ENCODE peak calls at places on chromosome 1, in six cellular contexts. P is PC-3, U is SK-N-SH, A is neural progenitor cell, D is HCT116, V is MM.1S. E is an unnamed sample.

GRCh38 chr1:156592158-156592909 is 758 bp downstream of the NAXE start:
- DNase-seq in P (peak), D (no peak), U (no peak), A (no peak), V (no peak), E (no peak)

GRCh38 chr1:234842726-234843641 is 233.0 kb upstream of the IRF2BP2 start:
- DNase-seq in U (peak), D (no peak), P (no peak), V (no peak), A (no peak), E (no peak)

GRCh38 chr1:63888984-63889383 is 115.2 kb downstream of the ROR1 start:
- DNase-seq in U (no peak), A (no peak), V (no peak), D (no peak), P (peak), E (peak)

GRCh38 chr1:2580691-2581090 is 5.9 kb upstream of the PRXL2B start:
- DNase-seq in U (no peak), D (no peak), A (no peak), V (no peak), P (no peak), E (no peak)

GRCh38 chr1:240242601-240243144 is 151.0 kb downstream of the FMN2 start:
- DNase-seq in A (no peak), V (no peak), D (no peak), U (peak), P (peak), E (peak)

GRCh38 chr1:92599184-92599583 is 112.5 kb upstream of the GFI1 start:
- DNase-seq in P (peak), V (peak), D (peak), U (no peak), A (peak), E (peak)

GRCh38 chr1:152436593-152437338 is 22.7 kb upstream of the CRNN start:
- DNase-seq in P (peak), V (no peak), D (no peak), A (no peak), U (no peak), E (peak)

GRCh38 chr1:222189218-222189617 is 358.7 kb downstream of the HHIPL2 start:
- DNase-seq in P (no peak), V (no peak), D (no peak), U (no peak), A (no peak), E (no peak)

GRCh38 chr1:18217398-18218043 is 109.9 kb downstream of the IGSF21 start:
- DNase-seq in P (peak), V (peak), A (no peak), U (peak), D (peak), E (peak)

GRCh38 chr1:202654079-202654478 is 56.2 kb downstream of the SYT2 start:
- DNase-seq in A (no peak), P (no peak), V (no peak), U (no peak), D (no peak), E (no peak)

GRCh38 chr1:28668191-28668955 is at the start of gene GMEB1:
- DNase-seq in V (peak), U (peak), A (peak), P (peak), D (peak), E (peak)

GRCh38 chr1:206698011-206698410 is 13.3 kb downstream of the MAPKAPK2 start:
- DNase-seq in A (no peak), U (no peak), P (no peak), V (no peak), D (no peak), E (no peak)

GRCh38 chr1:165290143-165290542 is 66.4 kb downstream of the LMX1A start:
- DNase-seq in D (no peak), U (peak), V (no peak), P (peak), A (no peak), E (peak)

GRCh38 chr1:5904551-5904950 is 87.7 kb downstream of the NPHP4 start:
- DNase-seq in U (no peak), P (no peak), A (no peak), D (no peak), V (no peak), E (no peak)

GRCh38 chr1:83676106-83676505 is 322.8 kb downstream of the TTLL7 start:
- DNase-seq in P (peak), U (no peak), A (no peak), D (no peak), V (no peak), E (peak)

GRCh38 chr1:13605159-13605558 is 21.5 kb downstream of the PDPN start:
- DNase-seq in P (peak), A (no peak), U (no peak), V (no peak), D (no peak), E (peak)

GRCh38 chr1:3909615-3910014 is 9.5 kb upstream of the C1orf174 start:
- DNase-seq in P (no peak), V (no peak), A (no peak), U (no peak), D (no peak), E (no peak)

GRCh38 chr1:201170533-201171062 is 16.3 kb upstream of the TMEM9 start:
- DNase-seq in A (peak), P (peak), D (peak), U (peak), V (peak), E (peak)

GRCh38 chr1:62384276-62385005 is 52.4 kb upstream of the USP1 start:
- DNase-seq in U (peak), A (no peak), P (peak), D (no peak), V (no peak), E (peak)

GRCh38 chr1:201925961-201926585 is 20.3 kb downstream of the LMOD1 start:
- DNase-seq in D (no peak), A (no peak), U (no peak), V (no peak), P (no peak), E (no peak)

GRCh38 chr1:53552146-53552940 is 93.1 kb downstream of the DMRTB1 start:
- DNase-seq in V (no peak), P (peak), D (no peak), U (peak), A (peak), E (no peak)

GRCh38 chr1:174051956-174052355 is 29.8 kb upstream of the RC3H1 start:
- DNase-seq in D (no peak), V (no peak), A (peak), P (no peak), U (no peak), E (peak)

GRCh38 chr1:8120693-8121260 is 94.7 kb upstream of the ERRFI1 start:
- DNase-seq in D (no peak), A (no peak), P (peak), U (no peak), V (no peak), E (no peak)
- H3K9ac ChIP-seq in D (peak), A (no peak), P (no peak), U (no peak), V (no peak), E (no peak)

GRCh38 chr1:8510041-8510823 is 192.3 kb downstream of the SLC45A1 start:
- DNase-seq in V (no peak), P (no peak), A (no peak), U (no peak), D (no peak), E (peak)
- TF ChIP-seq EZH2phosphoT487 in V (no peak), P (no peak), A (no peak), U (no peak), D (no peak), E (no peak)

GRCh38 chr1:154178006-154178405 is 13.9 kb downstream of the TPM3 start:
- DNase-seq in P (no peak), A (no peak), U (no peak), V (no peak), D (no peak), E (peak)
- H3K9ac ChIP-seq in P (no peak), A (no peak), U (no peak), V (no peak), D (no peak), E (no peak)

DNA sequence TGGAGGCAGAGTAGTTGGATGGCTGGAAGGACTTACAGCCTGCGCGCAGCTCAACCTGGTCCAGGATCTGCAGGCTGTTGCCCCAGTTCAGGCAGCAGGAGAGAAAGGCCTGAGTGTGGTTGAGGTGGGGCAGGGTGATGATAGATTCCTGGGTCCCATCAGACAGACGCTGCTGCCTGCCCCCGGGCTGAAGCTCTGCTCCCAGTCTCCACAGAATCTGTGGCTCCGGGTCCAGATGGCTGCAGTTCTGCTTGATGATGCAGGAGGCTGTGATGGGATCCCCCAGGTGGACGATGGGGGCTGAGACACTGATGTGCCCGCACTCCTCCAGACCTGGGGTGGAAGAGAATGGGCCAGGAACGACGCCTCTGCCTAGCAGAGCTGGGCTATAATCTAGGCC is 7.4 kb downstream of the CSF3R start:
- DNase-seq in A (no peak), P (no peak), V (no peak), D (no peak), U (peak), E (no peak)
- TF ChIP-seq EZH2phosphoT487 in A (no peak), P (no peak), V (no peak), D (no peak), U (no peak), E (no peak)

GRCh38 chr1:32150847-32151246 is 28.6 kb upstream of the TXLNA start:
- DNase-seq in V (no peak), U (no peak), D (no peak), A (no peak), P (no peak), E (peak)
- H3K9ac ChIP-seq in V (no peak), U (no peak), D (no peak), A (no peak), P (no peak), E (peak)

DNA sequence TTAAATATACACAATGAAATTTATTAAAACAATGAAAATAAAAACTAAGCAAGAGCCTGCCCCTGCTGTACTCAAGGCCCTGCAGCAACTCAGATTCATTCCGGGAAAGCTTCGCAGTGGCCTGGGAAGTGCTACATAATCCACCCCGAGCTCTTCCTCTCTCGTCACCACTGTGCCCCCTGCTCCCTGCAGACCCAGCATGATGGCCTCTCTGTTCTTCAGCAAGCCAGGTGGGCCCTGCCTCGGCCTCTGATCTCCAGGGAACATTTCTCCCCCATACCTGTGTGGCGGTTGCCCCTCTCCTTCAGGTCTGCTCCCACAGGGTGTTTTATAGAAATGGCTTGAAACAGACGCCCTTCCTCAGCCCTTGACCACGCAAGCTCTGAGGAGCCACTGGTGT is 10.6 kb downstream of the RNF187 start:
- DNase-seq in P (no peak), D (no peak), A (no peak), V (no peak), U (no peak), E (no peak)
- TF ChIP-seq EZH2phosphoT487 in P (no peak), D (no peak), A (no peak), V (no peak), U (no peak), E (no peak)

GRCh38 chr1:25360596-25361581 is 22.8 kb downstream of the TMEM50A start:
- DNase-seq in V (no peak), U (no peak), P (peak), A (no peak), D (peak), E (peak)
- H3K9ac ChIP-seq in V (no peak), U (no peak), P (no peak), A (no peak), D (no peak), E (peak)

GRCh38 chr1:107990606-107991005 is 25.6 kb upstream of the VAV3 start:
- DNase-seq in V (no peak), D (no peak), P (peak), U (no peak), A (no peak), E (peak)
- TF ChIP-seq EZH2phosphoT487 in V (no peak), D (no peak), P (no peak), U (no peak), A (no peak), E (no peak)

GRCh38 chr1:8318436-8318835 is 522 bp downstream of the SLC45A1 start:
- DNase-seq in U (no peak), P (no peak), A (peak), D (no peak), V (no peak), E (peak)
- H3K9ac ChIP-seq in U (peak), P (peak), A (no peak), D (peak), V (no peak), E (peak)